ENCODE peak calls at places on chromosome 14, in six cellular contexts. E is SJSA1, Y is adipocyte, W is tibial artery, B is uterus, R is heart left ventricle. X is an unnamed sample.

GRCh38 chr14:63405715-63406114 is 87.0 kb upstream of the GPHB5 start:
- DNase-seq in E (no peak), Y (no peak), W (no peak), B (no peak), R (no peak), X (no peak)

GRCh38 chr14:70139384-70139783 is 49.4 kb downstream of the SLC8A3 start:
- DNase-seq in E (no peak), Y (no peak), W (no peak), B (no peak), R (no peak), X (no peak)

GRCh38 chr14:87745507-87746118 is 247.4 kb downstream of the GALC start:
- DNase-seq in E (no peak), Y (peak; percentile 11), W (no peak), B (no peak), R (no peak), X (no peak)

GRCh38 chr14:27389402-27389801 is 791.6 kb upstream of the NOVA1 start:
- DNase-seq in E (no peak), Y (no peak), W (no peak), B (no peak), R (no peak), X (no peak)

GRCh38 chr14:20421267-20421666 is 8.0 kb upstream of the TEP1 start:
- DNase-seq in E (no peak), Y (no peak), W (no peak), B (no peak), R (no peak), X (no peak)

GRCh38 chr14:67133595-67134441 is 55.4 kb upstream of the GARIN2 start:
- DNase-seq in E (no peak), Y (peak; percentile 7), W (no peak), B (no peak), R (no peak), X (no peak)

GRCh38 chr14:64732066-64732465 is 27.8 kb downstream of the PLEKHG3 start:
- DNase-seq in E (no peak), Y (no peak), W (no peak), B (no peak), R (no peak), X (no peak)

GRCh38 chr14:98864211-98864610 is 407.8 kb downstream of the BCL11B start:
- DNase-seq in E (no peak), Y (no peak), W (no peak), B (no peak), R (no peak), X (no peak)

GRCh38 chr14:100587763-100588411 is 670 bp upstream of the BEGAIN start:
- DNase-seq in E (no peak), Y (no peak), W (no peak), B (no peak), R (no peak), X (peak; percentile 50)

GRCh38 chr14:20332386-20332945 is 613 bp downstream of the CCNB1IP1 start:
- DNase-seq in E (no peak), Y (peak; percentile 57), W (no peak), B (no peak), R (no peak), X (no peak)

GRCh38 chr14:104113631-104114420 is 24.6 kb upstream of the KIF26A start:
- DNase-seq in E (no peak), Y (no peak), W (no peak), B (no peak), R (no peak), X (no peak)

GRCh38 chr14:38958589-38958988 is 144.4 kb downstream of the SEC23A start:
- DNase-seq in E (no peak), Y (no peak), W (no peak), B (no peak), R (no peak), X (no peak)

GRCh38 chr14:94127330-94127729 is 2.1 kb downstream of the IFI27L2 start:
- DNase-seq in E (no peak), Y (no peak), W (no peak), B (no peak), R (no peak), X (no peak)

GRCh38 chr14:44149597-44149996 is 357.5 kb downstream of the FSCB start:
- DNase-seq in E (no peak), Y (no peak), W (no peak), B (no peak), R (no peak), X (no peak)

GRCh38 chr14:64721391-64721791 is 17.2 kb downstream of the PLEKHG3 start:
- DNase-seq in E (peak; percentile 91), Y (peak; percentile 33), W (peak; percentile 85), B (peak; percentile 54), R (peak; percentile 55), X (peak; percentile 75)

GRCh38 chr14:26896447-26896846 is 298.6 kb upstream of the NOVA1 start:
- DNase-seq in E (no peak), Y (peak; percentile 12), W (peak; percentile 71), B (no peak), R (no peak), X (peak; percentile 63)

GRCh38 chr14:56581041-56581727 is 1.6 kb downstream of the TMEM260 start:
- DNase-seq in E (no peak), Y (no peak), W (no peak), B (no peak), R (no peak), X (no peak)

GRCh38 chr14:90785474-90785873 is 30.8 kb downstream of the TTC7B start:
- DNase-seq in E (no peak), Y (no peak), W (peak; percentile 42), B (peak; percentile 64), R (no peak), X (peak; percentile 77)

GRCh38 chr14:33563492-33563891 is 387.4 kb downstream of the EGLN3 start:
- DNase-seq in E (no peak), Y (no peak), W (no peak), B (no peak), R (no peak), X (no peak)

GRCh38 chr14:55103005-55103640 is 25.9 kb upstream of the LGALS3 start:
- DNase-seq in E (peak; percentile 88), Y (peak; percentile 95), W (peak; percentile 86), B (peak; percentile 89), R (peak; percentile 68), X (peak; percentile 94)

GRCh38 chr14:77018785-77019184 is 9.7 kb downstream of the IRF2BPL start:
- DNase-seq in E (no peak), Y (peak; percentile 21), W (no peak), B (no peak), R (no peak), X (no peak)

GRCh38 chr14:75976838-75977237 is 5.0 kb downstream of the TGFB3 start:
- DNase-seq in E (no peak), Y (no peak), W (no peak), B (no peak), R (no peak), X (no peak)

GRCh38 chr14:79656496-79656895 is 554.8 kb downstream of the DIO2 start:
- DNase-seq in E (no peak), Y (no peak), W (no peak), B (no peak), R (no peak), X (no peak)

GRCh38 chr14:80388980-80389711 is 177.8 kb upstream of the DIO2 start:
- DNase-seq in E (peak; percentile 90), Y (peak; percentile 87), W (no peak), B (no peak), R (no peak), X (no peak)

GRCh38 chr14:104149617-104150141 is 11.3 kb downstream of the KIF26A start:
- DNase-seq in E (no peak), Y (peak; percentile 41), W (no peak), B (no peak), R (peak; percentile 63), X (peak; percentile 77)

GRCh38 chr14:105013150-105013787 is 7.6 kb downstream of the CDCA4 start:
- DNase-seq in E (no peak), Y (peak; percentile 36), W (no peak), B (no peak), R (peak; percentile 39), X (no peak)

GRCh38 chr14:49946320-49947141 is 53.6 kb downstream of the ARF6 start:
- DNase-seq in E (peak; percentile 52), Y (peak; percentile 71), W (no peak), B (no peak), R (peak; percentile 28), X (no peak)

GRCh38 chr14:62768753-62769152 is 276.5 kb downstream of the KCNH5 start:
- DNase-seq in E (no peak), Y (no peak), W (no peak), B (no peak), R (no peak), X (no peak)

GRCh38 chr14:59772252-59772651 is 98.3 kb downstream of the RTN1 start:
- DNase-seq in E (no peak), Y (no peak), W (no peak), B (no peak), R (no peak), X (no peak)

DNA sequence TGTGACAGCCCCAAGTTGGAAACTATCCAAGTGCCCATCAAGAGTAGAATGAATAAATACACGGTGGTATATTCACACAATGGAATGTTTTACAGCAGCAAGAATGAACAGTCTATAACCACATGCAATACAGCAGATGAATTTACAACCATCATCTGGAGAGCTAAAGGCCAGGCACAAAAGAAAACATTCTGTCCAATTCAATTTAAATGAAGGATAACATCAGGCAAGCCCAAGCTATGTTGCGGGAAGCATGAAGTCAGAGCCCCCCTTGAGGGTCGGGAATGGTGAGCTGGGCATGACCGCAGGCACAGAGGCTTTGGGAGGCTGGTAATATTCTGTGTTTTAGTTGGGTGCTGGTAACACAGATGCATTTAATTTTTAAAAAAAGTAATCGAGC is 76.0 kb downstream of the SYNE3 start:
- DNase-seq in E (no peak), Y (peak; percentile 88), W (no peak), B (no peak), R (no peak), X (no peak)
- H3K4me1 ChIP-seq in E (no peaks in the 10 kb centered on the region), Y (peaks cover 5% of the 10 kb centered on the region), W (no peaks in the 10 kb centered on the region), B (no peaks in the 10 kb centered on the region), R (no peaks in the 10 kb centered on the region), X (no peaks in the 10 kb centered on the region)

DNA sequence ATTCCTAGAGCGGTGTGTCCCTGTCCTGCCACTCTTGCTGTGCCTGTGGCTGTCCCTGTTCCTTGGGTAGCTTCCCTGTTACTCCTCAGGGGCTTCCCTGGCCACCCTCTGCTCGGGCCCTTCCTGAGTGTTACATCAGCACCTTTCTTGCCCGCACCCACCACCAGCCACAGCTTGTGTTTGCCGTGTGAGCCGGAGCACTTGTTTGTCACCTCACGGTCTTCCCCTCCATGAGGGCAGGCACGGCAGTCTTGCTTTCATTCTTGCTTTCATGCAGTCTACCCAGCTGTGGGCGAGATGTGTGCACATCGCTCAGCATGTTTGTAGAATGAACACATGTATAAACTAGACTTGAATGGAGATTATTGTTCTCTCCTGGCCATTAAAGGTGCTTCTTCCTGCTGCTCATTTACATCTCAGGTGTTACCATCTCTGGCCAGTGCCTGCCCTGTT is 42.0 kb downstream of the TRAF3 start:
- DNase-seq in E (no peak), Y (no peak), W (no peak), B (no peak), R (no peak), X (no peak)
- H3K4me1 ChIP-seq in E (peaks cover 10% of the 10 kb centered on the region), Y (peaks cover 30% of the 10 kb centered on the region), W (no peaks in the 10 kb centered on the region), B (no peaks in the 10 kb centered on the region), R (no peaks in the 10 kb centered on the region), X (no peaks in the 10 kb centered on the region)

GRCh38 chr14:95507174-95507573 is 9.3 kb downstream of the SYNE3 start:
- DNase-seq in E (peak; percentile 61), Y (peak; percentile 88), W (peak; percentile 82), B (peak; percentile 76), R (peak; percentile 73), X (peak; percentile 88)
- H3K4me1 ChIP-seq in E (peaks cover 31% of the 10 kb centered on the region), Y (peaks cover 73% of the 10 kb centered on the region), W (peaks cover 31% of the 10 kb centered on the region), B (peaks cover 7% of the 10 kb centered on the region), R (no peaks in the 10 kb centered on the region), X (peaks cover 32% of the 10 kb centered on the region)

DNA sequence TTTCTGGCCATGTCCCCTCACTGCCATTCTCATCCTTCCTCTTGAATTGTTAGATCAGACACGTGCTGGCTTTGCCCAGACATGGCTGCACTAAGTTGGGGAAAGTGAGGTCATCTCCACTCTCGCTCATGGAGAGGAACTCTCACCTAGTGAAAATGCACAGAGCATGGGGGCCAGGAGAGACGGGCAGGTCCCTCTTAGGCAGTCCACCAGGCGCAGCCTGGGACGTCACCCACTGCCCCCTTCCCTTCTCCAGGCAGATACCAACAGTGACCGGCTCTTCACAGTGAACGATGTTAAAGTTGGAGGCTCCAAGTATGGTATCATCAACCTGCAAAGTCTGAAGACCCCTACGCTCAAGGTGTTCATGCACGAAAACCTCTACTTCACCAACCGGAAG is 19.4 kb downstream of the DCAF4 start:
- DNase-seq in E (no peak), Y (no peak), W (no peak), B (no peak), R (no peak), X (no peak)
- H3K4me1 ChIP-seq in E (peaks cover 4% of the 10 kb centered on the region), Y (no peaks in the 10 kb centered on the region), W (no peaks in the 10 kb centered on the region), B (no peaks in the 10 kb centered on the region), R (no peaks in the 10 kb centered on the region), X (no peaks in the 10 kb centered on the region)

X was measured in sigmoid colon.